ENCODE peak calls at places on chromosomes 7 and 10, in eight cellular contexts. T, N, P, L, I, D, S and G are unnamed samples.

GRCh38 chr7:75537731-75538130 is 45.6 kb downstream of the SPDYE5 start:
- DNase-seq in T (no peak), N (no peak), P (no peak), L (no peak), I (no peak), D (no peak), S (no peak), G (no peak)

GRCh38 chr10:74912674-74913073 is 86.3 kb downstream of the KAT6B start:
- DNase-seq in T (no peak), N (no peak), P (no peak), L (no peak), I (no peak), D (no peak), S (no peak), G (no peak)

GRCh38 chr10:100319736-100320135 is 10.3 kb downstream of the PKD2L1 start:
- DNase-seq in T (no peak), N (no peak), P (no peak), L (no peak), I (no peak), D (no peak), S (no peak), G (no peak)

GRCh38 chr7:151837285-151838042 is 39.5 kb downstream of the PRKAG2 start:
- DNase-seq in T (no peak), N (no peak), P (no peak), L (no peak), I (no peak), D (no peak), S (no peak), G (no peak)

GRCh38 chr10:82981137-82981723 is 1106.2 kb downstream of the NRG3 start:
- DNase-seq in T (no peak), N (no peak), P (no peak), L (no peak), I (peak), D (peak), S (peak), G (peak)

GRCh38 chr7:3039787-3040186 is 3.9 kb downstream of the CARD11 start:
- DNase-seq in T (no peak), N (no peak), P (no peak), L (no peak), I (no peak), D (no peak), S (no peak), G (no peak)

GRCh38 chr10:116721991-116722392 is 20.4 kb downstream of the HSPA12A start:
- DNase-seq in T (no peak), N (no peak), P (no peak), L (no peak), I (no peak), D (peak), S (peak), G (no peak)

GRCh38 chr10:7667262-7668141 is 736 bp upstream of the ITIH5 start:
- DNase-seq in T (no peak), N (no peak), P (no peak), L (no peak), I (no peak), D (no peak), S (no peak), G (no peak)

GRCh38 chr7:156529982-156530381 is 110.6 kb upstream of the RNF32 start:
- DNase-seq in T (no peak), N (no peak), P (no peak), L (no peak), I (no peak), D (no peak), S (no peak), G (no peak)

GRCh38 chr10:79628988-79629954 is 18.5 kb downstream of the SFTPA1 start:
- DNase-seq in T (no peak), N (no peak), P (no peak), L (no peak), I (no peak), D (no peak), S (no peak), G (no peak)

GRCh38 chr10:74079914-74080590 is 70.6 kb downstream of the AP3M1 start:
- DNase-seq in T (no peak), N (no peak), P (peak), L (no peak), I (no peak), D (peak), S (peak), G (no peak)